ENCODE peak calls at places on chromosomes 1 and 21, in seven cellular contexts. Z, D, T, M, I, R and B are unnamed samples.

GRCh38 chr1:186948542-186948941 is 119.8 kb downstream of the PLA2G4A start:
- DNase-seq in Z (no peak), D (peak; percentile 21), T (no peak), M (no peak), I (peak; percentile 55), R (peak; percentile 61), B (no peak)

GRCh38 chr1:74857676-74858075 is 124.7 kb downstream of the TYW3 start:
- DNase-seq in Z (no peak), D (no peak), T (no peak), M (no peak), I (no peak), R (no peak), B (no peak)

GRCh38 chr21:36700295-36700960 is 1.5 kb downstream of the SIM2 start:
- DNase-seq in Z (no peak), D (peak; percentile 33), T (no peak), M (no peak), I (no peak), R (no peak), B (no peak)

GRCh38 chr1:52574594-52574993 is 21.7 kb upstream of the TUT4 start:
- DNase-seq in Z (no peak), D (no peak), T (no peak), M (no peak), I (peak; percentile 96), R (peak; percentile 96), B (no peak)

GRCh38 chr1:35929730-35930592 is 944 bp upstream of the AGO3 start:
- DNase-seq in Z (peak; percentile 60), D (peak; percentile 26), T (peak; percentile 73), M (no peak), I (peak; percentile 63), R (peak; percentile 63), B (peak; percentile 37)

GRCh38 chr1:207565546-207566468 is 69.8 kb downstream of the CR1 start:
- DNase-seq in Z (no peak), D (peak; percentile 39), T (peak; percentile 37), M (no peak), I (peak; percentile 27), R (peak; percentile 16), B (peak; percentile 23)

GRCh38 chr1:81125672-81126071 is 675.1 kb upstream of the ADGRL2 start:
- DNase-seq in Z (no peak), D (no peak), T (no peak), M (no peak), I (no peak), R (no peak), B (no peak)

GRCh38 chr1:62230724-62231123 is 36.1 kb downstream of the L1TD1 start:
- DNase-seq in Z (no peak), D (no peak), T (no peak), M (no peak), I (peak; percentile 66), R (peak; percentile 27), B (no peak)

GRCh38 chr1:59404725-59405124 is 107.8 kb downstream of the FGGY start:
- DNase-seq in Z (no peak), D (no peak), T (no peak), M (no peak), I (no peak), R (no peak), B (no peak)
- TF ChIP-seq CTCF in Z (no peak), D (no peak), T (no peak), M (no peak), I (no peak), R (no peak), B (no peak)

DNA sequence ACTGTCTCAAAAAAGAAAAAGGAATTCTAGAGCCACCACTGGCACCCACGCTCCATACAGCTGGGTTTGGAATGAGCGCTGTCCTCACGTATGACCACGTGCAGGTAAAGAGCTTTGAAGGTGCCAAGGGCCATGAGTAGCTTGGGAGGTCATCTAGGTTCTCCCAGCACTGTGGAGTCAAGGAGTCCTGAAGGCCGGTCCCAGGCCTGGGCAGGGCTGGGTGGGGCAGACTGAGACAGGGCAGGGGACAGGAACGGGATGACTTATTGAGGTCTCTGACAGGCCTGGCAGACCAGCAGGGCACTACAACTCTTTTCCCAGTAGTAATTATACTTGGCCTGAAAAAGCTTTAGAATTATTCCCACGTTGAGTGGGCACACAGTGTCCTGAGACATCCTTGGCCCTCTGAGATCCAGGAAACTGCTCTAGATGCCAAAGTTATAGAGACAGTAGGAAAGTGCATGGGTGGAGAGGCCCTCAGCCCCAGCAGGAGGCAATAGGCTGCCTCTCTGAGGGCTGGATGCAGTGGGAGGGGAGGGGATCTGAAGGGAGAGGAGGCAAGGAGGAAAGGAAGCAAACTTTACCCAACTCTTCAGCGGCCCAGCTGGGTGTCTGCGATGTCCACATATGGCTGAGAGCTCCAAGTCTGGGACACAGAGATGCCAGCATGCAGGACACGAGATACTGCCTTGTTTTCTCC is 1.8 kb upstream of the CDA start:
- DNase-seq in Z (no peak), D (no peak), T (no peak), M (no peak), I (peak; percentile 30), R (peak; percentile 22), B (no peak)
- TF ChIP-seq CTCF in Z (no peak), D (no peak), T (no peak), M (no peak), I (peak; percentile 31), R (no peak), B (no peak)

DNA sequence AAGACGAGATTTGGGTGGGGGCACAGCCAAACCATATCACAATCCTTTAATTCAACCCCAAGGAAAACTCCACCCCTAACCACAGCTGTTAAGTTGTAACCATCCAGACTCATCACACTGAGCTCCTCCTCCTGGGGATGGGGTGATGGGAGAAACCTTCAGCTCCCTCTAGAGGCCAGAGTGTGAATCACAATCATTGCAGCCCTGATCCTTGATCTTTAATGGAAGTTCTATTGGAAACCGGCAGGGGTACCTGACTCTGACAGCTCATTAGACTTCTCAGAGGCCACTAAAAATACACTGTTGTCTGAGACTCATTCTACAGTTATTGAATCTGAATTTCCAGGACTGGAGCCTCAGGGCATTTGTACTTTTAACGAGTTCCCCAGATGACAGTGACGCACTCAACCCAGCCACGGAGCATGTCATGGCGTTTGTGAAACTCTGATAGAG is 127.2 kb downstream of the IGSF21 start:
- DNase-seq in Z (peak; percentile 2), D (peak; percentile 75), T (peak; percentile 84), M (no peak), I (peak; percentile 34), R (peak; percentile 46), B (peak; percentile 72)
- TF ChIP-seq CTCF in Z (peak; percentile 50), D (peak; percentile 94), T (peak; percentile 92), M (peak; percentile 81), I (peak; percentile 53), R (peak; percentile 39), B (peak; percentile 92)

GRCh38 chr1:86150553-86151055 is 6.0 kb downstream of the COL24A1 start:
- DNase-seq in Z (no peak), D (no peak), T (no peak), M (no peak), I (peak; percentile 44), R (peak; percentile 62), B (no peak)

GRCh38 chr1:86151427-86151826 is 5.1 kb downstream of the COL24A1 start:
- DNase-seq in Z (no peak), D (no peak), T (no peak), M (no peak), I (peak; percentile 50), R (peak; percentile 75), B (no peak)

GRCh38 chr1:86149591-86149990 is 7.0 kb downstream of the COL24A1 start:
- DNase-seq in Z (no peak), D (no peak), T (no peak), M (no peak), I (no peak), R (no peak), B (no peak)

GRCh38 chr1:86146566-86146965 is 10.0 kb downstream of the COL24A1 start:
- DNase-seq in Z (no peak), D (no peak), T (no peak), M (no peak), I (peak; percentile 14), R (no peak), B (no peak)
- TF ChIP-seq CTCF in Z (no peak), D (no peak), T (peak; percentile 29), M (no peak), I (peak; percentile 42), R (no peak), B (no peak)

GRCh38 chr1:65581120-65581519 is 160.7 kb downstream of the LEPR start:
- DNase-seq in Z (no peak), D (no peak), T (no peak), M (no peak), I (peak; percentile 33), R (peak; percentile 12), B (no peak)
- TF ChIP-seq CTCF in Z (no peak), D (no peak), T (peak; percentile 44), M (no peak), I (peak; percentile 55), R (peak; percentile 5), B (no peak)

DNA sequence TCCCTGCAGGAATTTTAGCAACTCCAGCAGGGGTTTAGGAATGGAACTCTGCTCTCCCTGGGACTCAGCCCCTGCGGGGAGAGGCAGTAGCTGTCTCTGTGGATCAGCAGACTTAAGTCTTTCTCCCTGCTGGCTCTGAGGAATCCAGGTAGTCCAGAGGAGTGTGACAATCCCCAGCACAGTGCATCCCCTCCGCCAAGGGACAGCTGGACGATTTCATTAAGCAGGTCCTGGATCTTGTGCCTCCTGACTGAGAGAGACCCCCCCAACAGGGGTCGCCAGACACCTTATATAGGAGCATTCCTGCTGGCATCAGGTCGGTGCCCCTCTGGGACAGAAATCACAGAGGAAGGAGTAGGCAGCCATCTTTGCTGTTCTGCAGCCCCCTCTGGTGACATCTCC is 30.6 kb downstream of the AKT3 start:
- DNase-seq in Z (no peak), D (no peak), T (peak; percentile 60), M (no peak), I (no peak), R (no peak), B (peak; percentile 5)
- TF ChIP-seq CTCF in Z (no peak), D (no peak), T (peak; percentile 46), M (no peak), I (no peak), R (no peak), B (no peak)

GRCh38 chr21:44485254-44485793 is 30.0 kb downstream of the LRRC3 start:
- DNase-seq in Z (peak; percentile 69), D (no peak), T (peak; percentile 94), M (no peak), I (peak; percentile 20), R (peak; percentile 51), B (peak; percentile 57)
- TF ChIP-seq CTCF in Z (no peak), D (no peak), T (peak; percentile 73), M (no peak), I (peak; percentile 29), R (peak; percentile 46), B (peak; percentile 44)

GRCh38 chr1:194044892-194045291 is 858.5 kb upstream of the B3GALT2 start:
- DNase-seq in Z (no peak), D (no peak), T (no peak), M (no peak), I (no peak), R (no peak), B (no peak)
- TF ChIP-seq CTCF in Z (no peak), D (no peak), T (no peak), M (no peak), I (no peak), R (no peak), B (no peak)